ENCODE peak calls at places on chromosomes 16 and 17, in four cellular contexts. I is prostate gland, Z is adrenal gland, E is tibial nerve. A is an unnamed sample.

GRCh38 chr16:23512168-23512695 is 1.9 kb upstream of the GGA2 start:
- DNase-seq in I (no peak), Z (no peak), E (no peak), A (no peak)

GRCh38 chr17:61574542-61575351 is 16.3 kb downstream of the NACA2 start:
- DNase-seq in I (peak; percentile 62), Z (no peak), E (no peak), A (peak; percentile 16)

GRCh38 chr17:64115043-64115698 is 14.8 kb downstream of the ERN1 start:
- DNase-seq in I (peak; percentile 37), Z (no peak), E (no peak), A (no peak)

GRCh38 chr16:28131210-28131609 is 67.7 kb upstream of the GSG1L start:
- DNase-seq in I (no peak), Z (no peak), E (no peak), A (no peak)

GRCh38 chr17:164536-165235 is 16.8 kb downstream of the DOC2B start:
- DNase-seq in I (no peak), Z (peak; percentile 70), E (peak; percentile 61), A (no peak)

GRCh38 chr17:53150101-53150698 is 672.5 kb upstream of the KIF2B start:
- DNase-seq in I (no peak), Z (no peak), E (no peak), A (no peak)

GRCh38 chr16:11328172-11329079 is 16.8 kb upstream of the RMI2 start:
- DNase-seq in I (no peak), Z (peak; percentile 78), E (peak; percentile 16), A (peak; percentile 93)

GRCh38 chr17:951388-952132 is 28.0 kb downstream of the NXN start:
- DNase-seq in I (peak; percentile 50), Z (peak; percentile 68), E (no peak), A (peak; percentile 97)

GRCh38 chr17:82077617-82078358 is 12.2 kb upstream of the DUS1L start:
- DNase-seq in I (no peak), Z (no peak), E (peak; percentile 55), A (no peak)

GRCh38 chr17:4837471-4838305 is 4.5 kb downstream of the MINK1 start:
- DNase-seq in I (no peak), Z (no peak), E (no peak), A (no peak)

GRCh38 chr17:30780343-30780742 is 44.1 kb downstream of the CRLF3 start:
- DNase-seq in I (no peak), Z (no peak), E (no peak), A (no peak)

GRCh38 chr17:36786867-36787266 is 150.4 kb upstream of the LHX1 start:
- DNase-seq in I (no peak), Z (no peak), E (no peak), A (no peak)

GRCh38 chr17:28599311-28600184 is 723 bp upstream of the SPAG5 start:
- DNase-seq in I (peak; percentile 56), Z (peak; percentile 80), E (peak; percentile 51), A (peak; percentile 82)

GRCh38 chr17:13671341-13671740 is 69.6 kb upstream of the HS3ST3A1 start:
- DNase-seq in I (no peak), Z (no peak), E (no peak), A (no peak)

GRCh38 chr16:65154321-65154720 is 32.5 kb upstream of the CDH11 start:
- DNase-seq in I (no peak), Z (no peak), E (no peak), A (no peak)

GRCh38 chr16:70442344-70442743 is 3.4 kb upstream of the ST3GAL2 start:
- DNase-seq in I (no peak), Z (no peak), E (no peak), A (no peak)

GRCh38 chr16:70441406-70441990 is 2.6 kb upstream of the ST3GAL2 start:
- DNase-seq in I (no peak), Z (no peak), E (no peak), A (no peak)

GRCh38 chr16:70438983-70439862 is at the start of gene ST3GAL2:
- DNase-seq in I (peak; percentile 87), Z (peak; percentile 93), E (peak; percentile 94), A (peak; percentile 87)

GRCh38 chr16:70448075-70448474 is 6.3 kb upstream of the FCSK start:
- DNase-seq in I (no peak), Z (no peak), E (no peak), A (no peak)

DNA sequence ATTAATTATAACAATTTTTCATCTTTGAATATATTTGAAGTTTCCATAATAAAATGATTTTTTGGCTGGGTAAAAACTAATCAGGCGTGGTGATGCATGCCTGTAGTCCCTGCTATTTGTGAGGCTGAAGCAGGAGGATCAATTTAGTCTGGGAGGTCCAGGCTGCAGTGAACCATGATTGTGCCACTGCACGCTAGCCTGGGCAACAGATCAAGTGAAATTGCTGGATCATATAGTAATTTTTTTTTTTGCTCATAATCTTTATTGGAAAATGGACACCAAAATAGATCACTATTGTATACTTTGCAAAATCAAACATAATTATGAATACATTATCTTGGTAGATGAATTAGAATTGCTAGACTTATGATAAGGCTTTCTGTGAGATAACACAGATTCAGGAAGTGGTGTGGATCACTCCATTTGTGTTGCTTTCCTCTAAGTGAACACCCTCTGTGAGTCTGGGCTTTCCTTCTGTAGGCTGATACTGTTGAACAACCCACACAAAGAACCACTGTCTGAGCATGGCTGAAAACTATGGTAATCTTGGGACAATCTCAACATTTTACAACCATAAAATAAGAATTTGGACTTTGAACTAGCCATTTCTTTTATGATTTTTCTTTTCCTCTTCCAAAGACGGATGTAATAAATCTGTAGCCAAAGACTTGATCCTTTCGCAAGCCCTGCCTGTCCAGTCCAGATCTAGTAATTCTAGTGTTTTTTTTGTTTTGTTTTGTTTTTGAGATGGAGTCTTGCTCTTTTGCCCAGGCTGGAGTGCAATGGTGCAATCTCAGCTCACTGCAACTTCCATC is 5.6 kb upstream of the ST3GAL2 start:
- DNase-seq in I (no peak), Z (no peak), E (no peak), A (no peak)
- TF ChIP-seq POLR2A in I (no peak), Z (no peak), E (no peak), A (no peak)

GRCh38 chr17:7573324-7574080 is 5.9 kb upstream of the CD68 start:
- DNase-seq in I (peak; percentile 89), Z (peak; percentile 92), E (peak; percentile 78), A (peak; percentile 58)
- TF ChIP-seq POLR2A in I (peak; percentile 57), Z (peak; percentile 11), E (peak; percentile 32), A (peak; percentile 30)

DNA sequence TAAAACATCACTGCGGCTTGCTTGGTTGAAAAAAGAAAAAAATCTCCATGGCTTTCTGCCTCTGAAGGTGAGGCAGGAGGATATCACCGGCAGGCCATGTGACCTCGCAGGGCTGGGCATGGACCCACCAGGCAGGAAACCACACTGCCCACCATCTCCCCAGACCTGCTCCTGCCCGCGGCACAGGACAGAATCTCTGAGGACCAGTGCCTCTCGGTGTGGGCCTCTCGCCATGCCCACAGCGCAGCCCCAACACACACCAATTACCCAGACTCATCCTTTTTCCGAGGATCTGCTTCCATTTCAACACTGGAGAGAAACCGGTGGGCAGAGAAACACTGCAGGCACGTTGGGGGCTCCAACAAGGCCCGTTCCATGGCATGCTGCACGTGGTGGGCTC is 16.2 kb downstream of the DNASE1 start:
- DNase-seq in I (no peak), Z (no peak), E (no peak), A (no peak)
- TF ChIP-seq POLR2A in I (no peak), Z (no peak), E (no peak), A (no peak)

GRCh38 chr17:7561028-7561575 is 617 bp upstream of the SENP3 start:
- DNase-seq in I (peak; percentile 92), Z (peak; percentile 96), E (peak; percentile 87), A (peak; percentile 90)

GRCh38 chr17:7560172-7561027 is 1.3 kb upstream of the SENP3 start:
- DNase-seq in I (peak; percentile 48), Z (peak; percentile 73), E (peak; percentile 46), A (no peak)

GRCh38 chr17:7562208-7562605 is 488 bp downstream of the SENP3 start:
- DNase-seq in I (no peak), Z (no peak), E (no peak), A (no peak)

GRCh38 chr17:7563115-7563869 is 1.6 kb downstream of the SENP3 start:
- DNase-seq in I (no peak), Z (no peak), E (no peak), A (no peak)

DNA sequence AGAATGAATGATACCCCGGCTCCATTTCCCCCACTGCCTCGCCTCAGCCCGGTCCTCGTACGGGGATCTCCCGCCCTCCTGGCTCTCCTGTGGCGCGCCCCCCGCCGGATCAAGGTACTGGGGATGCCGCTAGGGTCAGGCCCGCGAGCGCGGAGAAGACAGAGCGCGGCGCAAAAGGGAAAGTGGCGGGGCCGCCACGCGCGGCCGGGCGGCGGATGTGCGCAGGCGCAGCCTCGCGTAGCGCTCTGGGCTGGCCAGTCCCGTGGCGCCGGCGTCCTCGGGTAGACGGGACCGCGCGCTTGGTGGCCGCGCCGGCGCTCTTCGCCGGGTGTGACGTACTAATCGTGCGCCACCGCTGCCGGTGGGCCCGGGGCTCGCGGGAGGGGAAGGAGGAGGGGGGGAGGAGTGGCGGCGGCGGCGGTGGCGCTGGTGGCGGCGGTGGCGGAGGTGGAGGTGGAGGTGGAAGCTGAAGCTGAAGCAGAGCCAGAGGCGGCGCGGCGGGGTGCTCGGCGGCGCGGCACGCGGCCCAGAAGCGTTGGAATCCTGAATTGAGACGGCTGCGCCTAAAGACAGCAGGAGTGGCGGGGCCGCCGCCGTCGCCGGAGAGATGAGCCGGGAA is at the start of gene SENP3:
- DNase-seq in I (peak; percentile 90), Z (peak; percentile 90), E (peak; percentile 79), A (peak; percentile 94)
- TF ChIP-seq POLR2A in I (peak; percentile 54), Z (peak; percentile 70), E (peak; percentile 29), A (peak; percentile 57)